ENCODE peak calls at places on chromosomes 6 and 20, in six cellular contexts. One of them, this sample, is unnamed. For H3K4me1, the result is how much of the 10 kb centered on the place peaks cover.

GRCh38 chr6:117776441-117776840 is 101.2 kb downstream of the NUS1 start:
- DNase-seq in fibroblast of lung: peak
- DNase-seq in PC-3: no peak
- DNase-seq in HCT116: no peak
- DNase-seq in GM23338: peak
- DNase-seq in K562: peak
- DNase-seq in this sample: peak

GRCh38 chr6:6546318-6547110 is 42.0 kb upstream of the LY86 start:
- DNase-seq in fibroblast of lung: peak
- DNase-seq in PC-3: peak
- DNase-seq in HCT116: no peak
- DNase-seq in GM23338: peak
- DNase-seq in K562: peak
- DNase-seq in this sample: no peak

GRCh38 chr6:32609731-32610640 is 20.3 kb upstream of the HLA-DRB1 start:
- DNase-seq in fibroblast of lung: peak
- DNase-seq in PC-3: peak
- DNase-seq in HCT116: peak
- DNase-seq in GM23338: peak
- DNase-seq in K562: peak
- DNase-seq in this sample: peak

GRCh38 chr6:149896491-149896890 is 1.4 kb downstream of the RAET1E start:
- DNase-seq in fibroblast of lung: peak
- DNase-seq in PC-3: peak
- DNase-seq in HCT116: no peak
- DNase-seq in GM23338: no peak
- DNase-seq in K562: no peak
- DNase-seq in this sample: peak

GRCh38 chr20:58870293-58871014 is 17.9 kb downstream of the GNAS start:
- DNase-seq in fibroblast of lung: no peak
- DNase-seq in PC-3: peak
- DNase-seq in HCT116: no peak
- DNase-seq in GM23338: peak
- DNase-seq in K562: peak
- DNase-seq in this sample: peak

GRCh38 chr20:4521170-4521968 is 200.3 kb upstream of the PRND start:
- DNase-seq in fibroblast of lung: no peak
- DNase-seq in PC-3: no peak
- DNase-seq in HCT116: no peak
- DNase-seq in GM23338: no peak
- DNase-seq in K562: no peak
- DNase-seq in this sample: no peak

GRCh38 chr6:34346175-34347119 is 46.0 kb downstream of the NUDT3 start:
- DNase-seq in fibroblast of lung: no peak
- DNase-seq in PC-3: no peak
- DNase-seq in HCT116: no peak
- DNase-seq in GM23338: no peak
- DNase-seq in K562: no peak
- DNase-seq in this sample: no peak

GRCh38 chr6:163263196-163263595 is 151.3 kb upstream of the QKI start:
- DNase-seq in fibroblast of lung: peak
- DNase-seq in PC-3: no peak
- DNase-seq in HCT116: no peak
- DNase-seq in GM23338: no peak
- DNase-seq in K562: no peak
- DNase-seq in this sample: no peak

GRCh38 chr6:152642578-152643375 is 5.6 kb upstream of the SYNE1 start:
- DNase-seq in fibroblast of lung: peak
- DNase-seq in PC-3: peak
- DNase-seq in HCT116: peak
- DNase-seq in GM23338: peak
- DNase-seq in K562: no peak
- DNase-seq in this sample: peak

GRCh38 chr6:33809619-33810018 is 5.8 kb upstream of the MLN start:
- DNase-seq in fibroblast of lung: no peak
- DNase-seq in PC-3: no peak
- DNase-seq in HCT116: no peak
- DNase-seq in GM23338: no peak
- DNase-seq in K562: no peak
- DNase-seq in this sample: no peak

GRCh38 chr6:128601060-128601459 is 80.7 kb upstream of the PTPRK start:
- DNase-seq in fibroblast of lung: peak
- DNase-seq in PC-3: peak
- DNase-seq in HCT116: no peak
- DNase-seq in GM23338: no peak
- DNase-seq in K562: no peak
- DNase-seq in this sample: no peak

GRCh38 chr6:88544986-88545612 is 379.0 kb upstream of the CNR1 start:
- DNase-seq in fibroblast of lung: no peak
- DNase-seq in PC-3: no peak
- DNase-seq in HCT116: no peak
- DNase-seq in GM23338: no peak
- DNase-seq in K562: no peak
- DNase-seq in this sample: no peak

GRCh38 chr20:57657537-57658446 is 37.6 kb upstream of the ZBP1 start:
- DNase-seq in fibroblast of lung: no peak
- DNase-seq in PC-3: no peak
- DNase-seq in HCT116: no peak
- DNase-seq in GM23338: no peak
- DNase-seq in K562: no peak
- DNase-seq in this sample: peak

GRCh38 chr6:132797975-132798819 is at the start of gene SLC18B1:
- DNase-seq in fibroblast of lung: peak
- DNase-seq in PC-3: peak
- DNase-seq in HCT116: no peak
- DNase-seq in GM23338: peak
- DNase-seq in K562: peak
- DNase-seq in this sample: peak

GRCh38 chr20:36941403-36941835 is 10.1 kb downstream of the SAMHD1 start:
- DNase-seq in fibroblast of lung: no peak
- DNase-seq in PC-3: peak
- DNase-seq in HCT116: no peak
- DNase-seq in GM23338: no peak
- DNase-seq in K562: no peak
- DNase-seq in this sample: peak

GRCh38 chr6:167827588-167828324 is 1.0 kb downstream of the AFDN start:
- DNase-seq in fibroblast of lung: peak
- DNase-seq in PC-3: peak
- DNase-seq in HCT116: no peak
- DNase-seq in GM23338: peak
- DNase-seq in K562: peak
- DNase-seq in this sample: peak

GRCh38 chr6:38348366-38348765 is 291.4 kb downstream of the BTBD9 start:
- DNase-seq in fibroblast of lung: no peak
- DNase-seq in PC-3: no peak
- DNase-seq in HCT116: no peak
- DNase-seq in GM23338: no peak
- DNase-seq in K562: no peak
- DNase-seq in this sample: no peak

GRCh38 chr6:41424370-41425058 is 89.1 kb downstream of the NCR2 start:
- DNase-seq in fibroblast of lung: peak
- DNase-seq in PC-3: peak
- DNase-seq in HCT116: peak
- DNase-seq in GM23338: peak
- DNase-seq in K562: peak
- DNase-seq in this sample: peak

GRCh38 chr20:47202765-47203667 is 153.5 kb downstream of the ZMYND8 start:
- DNase-seq in fibroblast of lung: no peak
- DNase-seq in PC-3: peak
- DNase-seq in HCT116: no peak
- DNase-seq in GM23338: no peak
- DNase-seq in K562: no peak
- DNase-seq in this sample: no peak

GRCh38 chr20:47206962-47207641 is 149.4 kb downstream of the ZMYND8 start:
- DNase-seq in fibroblast of lung: no peak
- DNase-seq in PC-3: no peak
- DNase-seq in HCT116: no peak
- DNase-seq in GM23338: peak
- DNase-seq in K562: no peak
- DNase-seq in this sample: no peak

GRCh38 chr20:47204746-47205122 is 151.8 kb downstream of the ZMYND8 start:
- DNase-seq in fibroblast of lung: no peak
- DNase-seq in PC-3: no peak
- DNase-seq in HCT116: peak
- DNase-seq in GM23338: no peak
- DNase-seq in K562: no peak
- DNase-seq in this sample: no peak

GRCh38 chr20:47205577-47206123 is 150.8 kb downstream of the ZMYND8 start:
- DNase-seq in fibroblast of lung: peak
- DNase-seq in PC-3: peak
- DNase-seq in HCT116: peak
- DNase-seq in GM23338: peak
- DNase-seq in K562: peak
- DNase-seq in this sample: peak

DNA sequence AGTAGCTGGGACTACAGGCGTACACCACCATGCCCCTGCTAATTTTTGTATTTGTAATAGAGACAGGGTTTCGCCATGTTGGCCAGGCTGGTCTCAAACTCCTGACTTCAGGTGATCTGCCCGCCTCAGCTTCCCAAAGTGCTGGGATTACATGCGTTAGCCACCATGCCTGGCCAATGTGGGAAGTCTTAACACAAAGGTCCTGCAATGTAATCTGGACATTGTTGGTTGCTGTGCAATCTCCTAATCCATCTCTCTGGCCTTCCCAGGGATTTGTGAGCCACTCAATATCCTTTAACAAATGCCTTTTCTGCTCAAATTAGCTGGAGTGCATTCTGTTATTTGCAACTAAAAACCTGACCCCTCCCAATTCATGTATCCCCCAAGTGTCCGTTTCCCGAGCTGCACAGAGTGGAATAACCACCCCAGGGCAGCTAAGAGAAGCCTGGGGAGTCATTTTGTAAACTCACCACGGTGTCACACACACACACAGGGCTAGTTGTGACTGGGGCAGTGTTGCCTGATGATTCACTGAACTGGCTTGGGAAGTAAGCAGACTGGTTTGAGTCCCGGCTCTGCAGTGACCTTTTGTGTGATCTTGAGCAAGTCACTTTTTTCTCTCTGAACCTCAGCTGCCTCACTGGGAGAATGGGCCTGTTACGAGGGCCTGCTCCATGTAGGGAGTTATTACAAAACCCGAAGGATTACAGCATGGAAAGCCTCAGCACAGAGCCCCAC is 152.3 kb downstream of the ZMYND8 start:
- DNase-seq in fibroblast of lung: peak
- DNase-seq in PC-3: peak
- DNase-seq in HCT116: peak
- DNase-seq in GM23338: no peak
- DNase-seq in K562: no peak
- DNase-seq in this sample: no peak
- H3K4me1 ChIP-seq in fibroblast of lung: under half
- H3K4me1 ChIP-seq in PC-3: half or more
- H3K4me1 ChIP-seq in HCT116: half or more
- H3K4me1 ChIP-seq in GM23338: under half
- H3K4me1 ChIP-seq in K562: under half
- H3K4me1 ChIP-seq in this sample: under half

DNA sequence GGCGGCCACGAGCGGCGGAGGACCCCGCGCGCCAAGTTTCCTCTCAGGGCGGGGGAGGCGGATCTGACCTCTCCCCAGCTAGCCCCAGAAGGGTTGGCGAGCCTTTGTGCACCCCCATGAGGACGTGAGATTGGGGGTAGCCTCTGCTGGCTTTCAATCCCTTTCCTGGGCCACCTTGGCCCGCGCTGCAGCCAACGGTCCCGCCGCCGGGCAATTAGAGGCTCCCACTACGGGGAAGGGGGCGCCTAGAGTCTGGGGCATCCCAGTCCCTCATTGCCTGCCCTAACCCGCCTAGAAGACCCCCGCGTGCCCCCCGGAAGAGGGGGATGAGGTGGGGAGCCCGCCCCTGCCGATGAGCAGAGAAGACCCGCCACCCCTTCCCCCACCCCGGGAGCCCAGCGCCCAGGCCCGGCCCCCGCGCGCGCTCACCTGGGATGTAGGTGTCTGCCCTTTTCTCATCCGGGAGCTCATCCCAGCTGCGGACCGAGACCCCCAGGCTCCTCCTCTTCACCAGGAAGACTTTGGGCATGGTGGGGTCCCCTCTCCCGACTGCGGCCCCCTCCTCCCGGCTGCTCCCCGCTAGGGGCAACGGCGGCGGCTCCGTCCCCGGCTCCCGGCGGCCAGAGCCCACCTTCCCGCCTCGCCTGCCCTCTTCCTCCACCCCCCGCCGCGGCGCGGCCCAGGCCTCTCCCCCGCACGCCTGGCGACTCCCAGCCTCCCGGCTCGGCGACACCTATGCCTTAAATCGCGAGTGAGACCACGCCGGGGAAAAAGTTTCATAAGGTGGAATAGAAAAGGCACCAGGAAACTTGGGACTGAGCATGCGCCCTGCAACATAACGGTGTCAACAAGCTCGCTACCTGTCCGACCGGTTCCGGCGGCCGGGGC is at the start of gene OVOL2:
- DNase-seq in fibroblast of lung: no peak
- DNase-seq in PC-3: peak
- DNase-seq in HCT116: peak
- DNase-seq in GM23338: peak
- DNase-seq in K562: no peak
- DNase-seq in this sample: no peak
- TF ChIP-seq EZH2 in fibroblast of lung: peak
- TF ChIP-seq EZH2 in PC-3: no peak
- TF ChIP-seq EZH2 in HCT116: no peak
- TF ChIP-seq EZH2 in GM23338: peak
- TF ChIP-seq EZH2 in K562: no peak
- TF ChIP-seq EZH2 in this sample: peak

GRCh38 chr20:35394271-35394670 is 17.5 kb downstream of the UQCC1 start:
- DNase-seq in fibroblast of lung: peak
- DNase-seq in PC-3: no peak
- DNase-seq in HCT116: no peak
- DNase-seq in GM23338: no peak
- DNase-seq in K562: no peak
- DNase-seq in this sample: no peak

GRCh38 chr20:35398660-35399144 is 13.1 kb downstream of the UQCC1 start:
- DNase-seq in fibroblast of lung: peak
- DNase-seq in PC-3: no peak
- DNase-seq in HCT116: no peak
- DNase-seq in GM23338: no peak
- DNase-seq in K562: no peak
- DNase-seq in this sample: peak

DNA sequence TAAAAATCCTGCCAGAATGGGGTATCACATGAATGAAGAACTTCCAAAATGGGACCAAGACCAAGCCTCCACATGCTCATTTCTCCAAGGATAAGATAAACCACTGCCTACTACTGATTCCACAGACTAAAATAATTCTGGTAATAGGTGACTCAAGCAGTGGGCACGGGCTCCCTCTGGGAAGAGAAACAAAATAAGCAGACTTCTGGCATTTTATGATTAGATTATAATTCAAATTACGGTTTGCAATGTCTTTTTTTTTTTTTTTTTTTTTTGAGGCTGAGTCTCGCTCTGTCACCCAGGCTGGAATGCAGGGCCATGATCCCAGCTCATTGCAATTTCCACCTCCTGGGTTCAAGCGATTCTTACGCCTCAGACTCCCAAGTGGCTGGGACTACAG is 16.0 kb downstream of the UQCC1 start:
- DNase-seq in fibroblast of lung: peak
- DNase-seq in PC-3: no peak
- DNase-seq in HCT116: no peak
- DNase-seq in GM23338: no peak
- DNase-seq in K562: no peak
- DNase-seq in this sample: no peak
- TF ChIP-seq CTCF in fibroblast of lung: no peak
- TF ChIP-seq CTCF in PC-3: no peak
- TF ChIP-seq CTCF in HCT116: no peak
- TF ChIP-seq CTCF in GM23338: no peak
- TF ChIP-seq CTCF in K562: no peak
- TF ChIP-seq CTCF in this sample: no peak

GRCh38 chr6:169153401-169153800 is 100.2 kb downstream of the THBS2 start:
- DNase-seq in fibroblast of lung: no peak
- DNase-seq in PC-3: no peak
- DNase-seq in HCT116: no peak
- DNase-seq in GM23338: no peak
- DNase-seq in K562: no peak
- DNase-seq in this sample: no peak
- H3K4me1 ChIP-seq in fibroblast of lung: under half
- H3K4me1 ChIP-seq in PC-3: under half
- H3K4me1 ChIP-seq in HCT116: under half
- H3K4me1 ChIP-seq in GM23338: under half
- H3K4me1 ChIP-seq in K562: under half
- H3K4me1 ChIP-seq in this sample: under half